ENCODE peak calls at places on chromosomes 2 and 18, in nine cellular contexts. T, B, O, W, J, R, A, Z and H are unnamed samples.

GRCh38 chr2:20381457-20381856 is 30.8 kb upstream of the PUM2 start:
- DNase-seq in T (peak), B (no peak), O (no peak), W (no peak), J (peak), R (peak), A (peak), Z (no peak), H (no peak)

GRCh38 chr2:24382363-24383021 is 22.2 kb upstream of the ITSN2 start:
- DNase-seq in T (peak), B (no peak), O (peak), W (peak), J (peak), R (peak), A (peak), Z (peak), H (no peak)

GRCh38 chr2:118049140-118050128 is 35.6 kb upstream of the CCDC93 start:
- DNase-seq in T (no peak), B (no peak), O (no peak), W (no peak), J (no peak), R (no peak), A (no peak), Z (no peak), H (no peak)

GRCh38 chr2:174829550-174829949 is 65.3 kb upstream of the CHRNA1 start:
- DNase-seq in T (no peak), B (no peak), O (no peak), W (no peak), J (no peak), R (no peak), A (no peak), Z (no peak), H (no peak)

GRCh38 chr2:3223080-3223923 is 154.3 kb downstream of the EIPR1 start:
- DNase-seq in T (no peak), B (no peak), O (peak), W (peak), J (peak), R (no peak), A (no peak), Z (peak), H (no peak)

GRCh38 chr2:144832048-144832447 is 312.1 kb upstream of the ZEB2 start:
- DNase-seq in T (no peak), B (no peak), O (no peak), W (no peak), J (no peak), R (no peak), A (no peak), Z (no peak), H (no peak)

GRCh38 chr2:203484266-203485112 is 50.6 kb downstream of the RAPH1 start:
- DNase-seq in T (peak), B (no peak), O (peak), W (peak), J (peak), R (no peak), A (no peak), Z (peak), H (no peak)

GRCh38 chr2:56185101-56185581 is 1.4 kb downstream of the CCDC85A start:
- DNase-seq in T (peak), B (no peak), O (no peak), W (no peak), J (no peak), R (no peak), A (peak), Z (no peak), H (no peak)

GRCh38 chr2:240848900-240849680 is 19.5 kb upstream of the AGXT start:
- DNase-seq in T (no peak), B (no peak), O (no peak), W (no peak), J (no peak), R (no peak), A (no peak), Z (no peak), H (no peak)

GRCh38 chr18:63924551-63924950 is 16.8 kb downstream of the SERPINB10 start:
- DNase-seq in T (no peak), B (peak), O (no peak), W (no peak), J (no peak), R (no peak), A (no peak), Z (no peak), H (no peak)

GRCh38 chr2:226079677-226080076 is 680.2 kb downstream of the NYAP2 start:
- DNase-seq in T (no peak), B (peak), O (no peak), W (no peak), J (peak), R (no peak), A (no peak), Z (no peak), H (no peak)

GRCh38 chr2:213416832-213417231 is 132.6 kb downstream of the SPAG16 start:
- DNase-seq in T (no peak), B (no peak), O (no peak), W (no peak), J (no peak), R (no peak), A (no peak), Z (no peak), H (no peak)

GRCh38 chr2:222791946-222792649 is 68.7 kb upstream of the ACSL3 start:
- DNase-seq in T (peak), B (no peak), O (no peak), W (no peak), J (no peak), R (no peak), A (no peak), Z (no peak), H (peak)

GRCh38 chr18:40962784-40963183 is 992.2 kb upstream of the PIK3C3 start:
- DNase-seq in T (no peak), B (no peak), O (no peak), W (no peak), J (peak), R (no peak), A (no peak), Z (no peak), H (no peak)

GRCh38 chr2:84424152-84424551 is 34.9 kb downstream of the SUCLG1 start:
- DNase-seq in T (no peak), B (no peak), O (peak), W (no peak), J (peak), R (no peak), A (no peak), Z (no peak), H (no peak)

GRCh38 chr2:176118606-176119370 is 2.2 kb downstream of the HOXD10 start:
- DNase-seq in T (no peak), B (no peak), O (no peak), W (no peak), J (no peak), R (peak), A (peak), Z (no peak), H (peak)

GRCh38 chr2:216559625-216560156 is 61.0 kb downstream of the RPL37A start:
- DNase-seq in T (no peak), B (no peak), O (no peak), W (no peak), J (peak), R (no peak), A (no peak), Z (no peak), H (no peak)

GRCh38 chr2:36356199-36356989 is 816 bp downstream of the CRIM1 start:
- DNase-seq in T (no peak), B (no peak), O (peak), W (peak), J (peak), R (no peak), A (no peak), Z (peak), H (peak)

GRCh38 chr2:241083091-241083415 is 19.0 kb downstream of the MTERF4 start:
- DNase-seq in T (no peak), B (no peak), O (no peak), W (no peak), J (no peak), R (no peak), A (no peak), Z (no peak), H (no peak)

GRCh38 chr2:26567534-26567933 is 73.6 kb downstream of the CIB4 start:
- DNase-seq in T (no peak), B (no peak), O (no peak), W (no peak), J (no peak), R (no peak), A (no peak), Z (no peak), H (peak)

GRCh38 chr2:43464546-43464945 is 131.3 kb downstream of the THADA start:
- DNase-seq in T (no peak), B (no peak), O (no peak), W (no peak), J (peak), R (no peak), A (no peak), Z (no peak), H (no peak)

GRCh38 chr2:178273787-178274360 is 79.6 kb downstream of the OSBPL6 start:
- DNase-seq in T (no peak), B (no peak), O (no peak), W (no peak), J (no peak), R (no peak), A (no peak), Z (no peak), H (no peak)

GRCh38 chr2:182165196-182165595 is 179.5 kb downstream of the PPP1R1C start:
- DNase-seq in T (no peak), B (no peak), O (no peak), W (no peak), J (no peak), R (no peak), A (no peak), Z (no peak), H (no peak)

GRCh38 chr18:37242091-37242490 is 323.5 kb downstream of the CELF4 start:
- DNase-seq in T (no peak), B (no peak), O (no peak), W (no peak), J (no peak), R (no peak), A (no peak), Z (no peak), H (no peak)

GRCh38 chr18:22703883-22704626 is 229.1 kb upstream of the RBBP8 start:
- DNase-seq in T (no peak), B (peak), O (peak), W (peak), J (peak), R (peak), A (peak), Z (no peak), H (no peak)